ENCODE peak calls at places on chromosomes 1 and 21, in nine cellular contexts. A is ELF-1; Q is heart right ventricle; L is CD8-positive, alpha-beta T cell; O is psoas muscle; Z is left cardiac atrium; K is SHP77; U is fibroblast of the conjunctiva; J is AML-193. H is an unnamed sample.

GRCh38 chr1:225554216-225554812 is 98.6 kb downstream of the ENAH start:
- DNase-seq in U (peak; percentile 28), O (no peak), K (peak; percentile 3), J (peak; percentile 12), Q (no peak), L (no peak), A (no peak), Z (no peak), H (no peak)

GRCh38 chr1:89866568-89866967 is 45.7 kb downstream of the LRRC8D start:
- DNase-seq in K (no peak), U (no peak), Q (no peak), A (no peak), Z (no peak), L (no peak), O (no peak), J (no peak), H (no peak)

GRCh38 chr1:204326891-204327290 is 32.8 kb downstream of the PLEKHA6 start:
- DNase-seq in L (no peak), K (no peak), A (no peak), Z (no peak), Q (no peak), O (no peak), U (no peak), J (no peak), H (no peak)

GRCh38 chr1:239718997-239719628 is 332.7 kb downstream of the CHRM3 start:
- DNase-seq in K (no peak), A (no peak), L (no peak), Q (no peak), Z (no peak), J (peak; percentile 74), U (no peak), O (no peak), H (no peak)

GRCh38 chr1:83998205-83998598 is 730 bp downstream of the TTLL7 start:
- DNase-seq in J (no peak), Z (no peak), Q (no peak), A (no peak), K (peak; percentile 25), O (no peak), U (no peak), L (no peak), H (no peak)

GRCh38 chr1:237108299-237109040 is 66.5 kb downstream of the RYR2 start:
- DNase-seq in A (peak; percentile 47), O (no peak), K (no peak), Z (no peak), L (no peak), Q (no peak), U (no peak), J (no peak), H (no peak)

GRCh38 chr1:84077476-84078107 is 66.5 kb upstream of the PRKACB start:
- DNase-seq in A (peak; percentile 89), L (peak; percentile 85), U (peak; percentile 16), O (peak; percentile 84), K (peak; percentile 77), J (no peak), Q (peak; percentile 60), Z (peak; percentile 84), H (peak; percentile 42)

GRCh38 chr1:227379555-227379892 is 61.2 kb upstream of the CDC42BPA start:
- DNase-seq in L (no peak), U (no peak), J (no peak), Q (no peak), O (no peak), A (no peak), Z (no peak), K (no peak), H (no peak)

GRCh38 chr21:45698493-45698947 is 55.0 kb downstream of the PCBP3 start:
- DNase-seq in L (no peak), J (no peak), K (peak; percentile 7), A (no peak), Z (peak; percentile 78), Q (peak; percentile 48), O (peak; percentile 36), U (peak; percentile 93), H (no peak)

GRCh38 chr1:152566681-152567080 is at the start of gene LCE3E:
- DNase-seq in K (no peak), L (no peak), Q (no peak), U (no peak), O (no peak), J (no peak), Z (no peak), A (no peak), H (no peak)

GRCh38 chr21:45347712-45348477 is 57.1 kb upstream of the COL18A1 start:
- DNase-seq in Z (peak; percentile 63), Q (no peak), J (no peak), U (no peak), O (peak; percentile 19), K (no peak), L (no peak), A (no peak), H (no peak)

GRCh38 chr1:100627018-100627716 is 89.2 kb downstream of the GPR88 start:
- DNase-seq in Z (peak; percentile 28), L (no peak), Q (no peak), U (peak; percentile 45), O (no peak), K (no peak), J (peak; percentile 67), A (no peak), H (no peak)

GRCh38 chr1:40178200-40178599 is 17.0 kb downstream of the RLF start:
- DNase-seq in L (no peak), J (no peak), A (no peak), U (no peak), Z (no peak), K (no peak), Q (no peak), O (no peak), H (no peak)

GRCh38 chr1:200108659-200109058 is 81.1 kb downstream of the NR5A2 start:
- DNase-seq in L (no peak), J (no peak), Q (no peak), O (no peak), Z (no peak), U (no peak), K (no peak), A (no peak), H (no peak)

GRCh38 chr1:181768216-181768929 is 285.1 kb downstream of the CACNA1E start:
- DNase-seq in O (no peak), J (no peak), K (no peak), Q (no peak), U (no peak), Z (no peak), L (no peak), A (no peak), H (no peak)

GRCh38 chr1:59976194-59977074 is 49.9 kb upstream of the CYP2J2 start:
- DNase-seq in L (peak; percentile 59), U (peak; percentile 42), K (peak; percentile 32), Q (peak; percentile 53), Z (peak; percentile 67), J (peak; percentile 18), O (peak; percentile 54), A (peak; percentile 75), H (peak; percentile 15)

GRCh38 chr1:232130815-232131474 is 499.0 kb downstream of the SIPA1L2 start:
- DNase-seq in U (no peak), Z (no peak), J (no peak), A (no peak), Q (no peak), L (no peak), K (no peak), O (no peak), H (no peak)

GRCh38 chr1:41751804-41752513 is 166.8 kb downstream of the HIVEP3 start:
- DNase-seq in Q (no peak), U (no peak), K (no peak), Z (no peak), A (no peak), L (no peak), J (peak; percentile 67), O (no peak), H (no peak)

GRCh38 chr1:225434041-225434440 is 6.2 kb upstream of the LBR start:
- DNase-seq in J (no peak), U (no peak), L (no peak), Q (no peak), K (no peak), Z (no peak), O (no peak), A (no peak), H (no peak)

H was measured in gastrocnemius medialis.